ENCODE peak calls at places on chromosomes 16 and 17, in nine cellular contexts. I, S, X, O, W, H, Z, D and V are unnamed samples.

GRCh38 chr17:55303701-55304145 is 39.0 kb downstream of the HLF start:
- DNase-seq in X (no peak), H (no peak), D (no peak), S (no peak), I (peak), Z (no peak), O (no peak), W (no peak), V (no peak)

GRCh38 chr17:2388020-2388704 is 12.7 kb downstream of the MNT start:
- DNase-seq in O (no peak), W (no peak), H (no peak), D (no peak), X (no peak), S (no peak), I (no peak), Z (no peak), V (no peak)

GRCh38 chr17:49365667-49366066 is 3.6 kb upstream of the ZNF652 start:
- DNase-seq in Z (peak), O (no peak), I (no peak), S (no peak), X (no peak), W (no peak), H (no peak), D (peak), V (no peak)

GRCh38 chr17:35044181-35044580 is 19.3 kb downstream of the RFFL start:
- DNase-seq in Z (no peak), W (no peak), I (no peak), X (no peak), O (no peak), D (no peak), H (no peak), S (no peak), V (no peak)

GRCh38 chr16:63655846-63656245 is 1466.0 kb downstream of the CDH11 start:
- DNase-seq in Z (no peak), S (no peak), X (no peak), I (no peak), D (no peak), O (no peak), H (peak), W (no peak), V (no peak)

GRCh38 chr17:9971991-9972390 is 66.9 kb upstream of the RCVRN start:
- DNase-seq in I (peak), O (peak), D (no peak), H (no peak), W (no peak), Z (no peak), S (peak), X (no peak), V (no peak)

GRCh38 chr17:35947156-35947585 is 3.7 kb upstream of the LYZL6 start:
- DNase-seq in Z (peak), W (no peak), I (peak), H (peak), D (peak), O (no peak), X (peak), S (peak), V (no peak)

GRCh38 chr17:17476865-17477467 is at the start of gene MED9:
- DNase-seq in Z (peak), S (peak), W (peak), O (peak), I (peak), X (peak), H (peak), D (peak), V (peak)

GRCh38 chr16:3643095-3643730 is 11.3 kb upstream of the DNASE1 start:
- DNase-seq in X (no peak), I (no peak), H (no peak), O (peak), D (no peak), S (no peak), Z (no peak), W (no peak), V (no peak)

GRCh38 chr17:67620636-67621035 is 97.1 kb upstream of the NOL11 start:
- DNase-seq in H (no peak), Z (no peak), W (no peak), D (no peak), I (no peak), X (no peak), S (no peak), O (no peak), V (no peak)

GRCh38 chr17:33334703-33335102 is 41.6 kb upstream of the ASIC2 start:
- DNase-seq in S (no peak), O (no peak), D (no peak), H (no peak), W (no peak), I (no peak), Z (no peak), X (no peak), V (no peak)

GRCh38 chr17:34303606-34304005 is 15.6 kb upstream of the CCL8 start:
- DNase-seq in H (no peak), I (no peak), Z (no peak), W (no peak), S (no peak), X (no peak), O (no peak), D (no peak), V (no peak)

GRCh38 chr16:76956394-76956793 is 234.6 kb upstream of the MON1B start:
- DNase-seq in X (no peak), Z (no peak), H (no peak), D (no peak), O (no peak), S (no peak), I (no peak), W (no peak), V (no peak)

GRCh38 chr16:14501331-14502255 is 128.5 kb downstream of the PARN start:
- DNase-seq in D (no peak), S (peak), O (peak), Z (no peak), I (peak), X (no peak), H (peak), W (peak), V (peak)

GRCh38 chr16:3112058-3112880 is at the start of gene ZNF205:
- DNase-seq in S (peak), D (no peak), Z (no peak), W (peak), I (peak), H (peak), O (peak), X (no peak), V (peak)

GRCh38 chr16:85563515-85564276 is 49.4 kb upstream of the GSE1 start:
- DNase-seq in D (no peak), W (no peak), H (no peak), I (peak), Z (no peak), O (peak), X (no peak), S (no peak), V (peak)

GRCh38 chr16:69762843-69763556 is 868 bp downstream of the WWP2 start:
- DNase-seq in S (peak), W (no peak), H (peak), O (no peak), D (no peak), Z (peak), X (no peak), I (peak), V (peak)

GRCh38 chr16:78703951-78704350 is 604.5 kb downstream of the WWOX start:
- DNase-seq in Z (no peak), I (no peak), D (no peak), W (no peak), H (no peak), S (no peak), X (no peak), O (no peak), V (peak)

GRCh38 chr17:51873302-51873701 is 285.2 kb downstream of the CA10 start:
- DNase-seq in H (no peak), Z (no peak), O (no peak), X (no peak), I (no peak), D (no peak), W (no peak), S (no peak), V (no peak)

GRCh38 chr16:66324785-66325184 is 41.7 kb upstream of the CDH5 start:
- DNase-seq in D (no peak), O (no peak), W (no peak), H (no peak), Z (no peak), S (peak), I (peak), X (no peak), V (no peak)

GRCh38 chr16:86508947-86509758 is 1.2 kb upstream of the FOXF1 start:
- DNase-seq in D (no peak), H (peak), S (peak), W (peak), Z (no peak), O (peak), I (peak), X (no peak), V (peak)

GRCh38 chr17:49383048-49383447 is 21.0 kb upstream of the ZNF652 start:
- DNase-seq in W (no peak), I (no peak), S (no peak), X (no peak), Z (no peak), D (no peak), H (no peak), O (no peak), V (no peak)